ENCODE peak calls at places on chromosome 6, in nine cellular contexts. S, O, P, C, Z, H, E, I and R are unnamed samples.

GRCh38 chr6:75563032-75563431 is 38.6 kb upstream of the SENP6 start:
- DNase-seq in E (peak; percentile 60), S (no peak), Z (peak; percentile 25), I (peak; percentile 40), H (peak; percentile 32), O (peak; percentile 6), P (peak; percentile 21), C (peak; percentile 60), R (no peak)

GRCh38 chr6:35716798-35717197 is 20.0 kb upstream of the ARMC12 start:
- DNase-seq in P (no peak), I (no peak), O (no peak), E (no peak), S (no peak), Z (no peak), C (no peak), H (no peak), R (no peak)

GRCh38 chr6:159926542-159927203 is 35.9 kb downstream of the MAS1 start:
- DNase-seq in C (no peak), O (no peak), E (no peak), Z (no peak), I (no peak), P (no peak), S (no peak), H (no peak), R (no peak)

GRCh38 chr6:127198549-127198948 is 68.1 kb upstream of the RNF146 start:
- DNase-seq in I (no peak), C (no peak), H (no peak), E (peak; percentile 21), O (no peak), Z (peak; percentile 14), S (no peak), P (no peak), R (no peak)

GRCh38 chr6:135922170-135922569 is 70.7 kb downstream of the PDE7B start:
- DNase-seq in H (no peak), I (peak; percentile 95), O (peak; percentile 17), Z (peak; percentile 98), E (peak; percentile 99), C (no peak), S (no peak), P (no peak), R (no peak)

GRCh38 chr6:5511924-5512323 is 250.6 kb downstream of the FARS2 start:
- DNase-seq in H (no peak), I (peak; percentile 72), E (no peak), C (no peak), Z (no peak), P (no peak), S (no peak), O (no peak), R (no peak)

GRCh38 chr6:158414900-158415299 is 102.6 kb downstream of the TULP4 start:
- DNase-seq in E (peak; percentile 61), O (no peak), I (peak; percentile 60), S (no peak), C (no peak), P (no peak), H (no peak), Z (no peak), R (no peak)

GRCh38 chr6:4134841-4135664 is at the start of gene ECI2:
- DNase-seq in E (peak; percentile 45), H (no peak), Z (peak; percentile 65), I (peak; percentile 61), C (peak; percentile 73), P (peak; percentile 48), S (no peak), O (peak; percentile 50), R (no peak)

GRCh38 chr6:147170269-147170668 is 33.9 kb upstream of the STXBP5 start:
- DNase-seq in I (peak; percentile 71), Z (peak; percentile 84), C (no peak), S (no peak), O (no peak), H (no peak), P (no peak), E (peak; percentile 93), R (no peak)

GRCh38 chr6:43296780-43297494 is 1.1 kb upstream of the SLC22A7 start:
- DNase-seq in O (no peak), S (no peak), Z (no peak), P (no peak), C (no peak), I (no peak), E (no peak), H (no peak), R (no peak)

GRCh38 chr6:33014841-33015634 is 5.6 kb upstream of the HLA-DOA start:
- DNase-seq in Z (peak; percentile 72), P (peak; percentile 47), S (no peak), H (peak; percentile 75), I (peak; percentile 64), C (peak; percentile 91), E (peak; percentile 78), O (peak; percentile 50), R (no peak)

GRCh38 chr6:22325481-22325880 is 28.6 kb upstream of the PRL start:
- DNase-seq in P (no peak), E (no peak), I (no peak), S (no peak), H (no peak), C (no peak), O (no peak), Z (no peak), R (no peak)

GRCh38 chr6:15470746-15471145 is 192.1 kb downstream of the DTNBP1 start:
- DNase-seq in H (no peak), Z (no peak), I (no peak), P (no peak), C (no peak), O (no peak), E (no peak), S (no peak), R (no peak)

GRCh38 chr6:118896339-118897136 is 2.6 kb downstream of the ASF1A start:
- DNase-seq in I (peak; percentile 81), H (peak; percentile 24), O (peak; percentile 6), Z (peak; percentile 78), C (peak; percentile 74), P (peak; percentile 18), E (peak; percentile 86), S (no peak), R (no peak)

GRCh38 chr6:135379647-135380046 is 117.9 kb downstream of the AHI1 start:
- DNase-seq in H (no peak), Z (no peak), O (no peak), C (no peak), I (no peak), P (no peak), E (no peak), S (no peak), R (no peak)

GRCh38 chr6:24307881-24308280 is 50.0 kb downstream of the DCDC2 start:
- DNase-seq in S (no peak), Z (no peak), H (no peak), C (no peak), E (no peak), P (no peak), O (no peak), I (no peak), R (no peak)

GRCh38 chr6:45827952-45828530 is 187.6 kb downstream of the CLIC5 start:
- DNase-seq in C (no peak), O (no peak), H (no peak), P (no peak), S (no peak), I (no peak), E (no peak), Z (no peak), R (no peak)

GRCh38 chr6:144528605-144529425 is 243.7 kb downstream of the UTRN start:
- DNase-seq in P (no peak), Z (peak; percentile 13), S (no peak), C (no peak), O (no peak), E (peak; percentile 6), H (peak; percentile 37), I (peak; percentile 68), R (peak; percentile 76)

GRCh38 chr6:111972714-111973678 is 80.9 kb upstream of the CCN6 start:
- DNase-seq in E (peak; percentile 93), O (peak; percentile 21), P (peak; percentile 2), S (peak; percentile 80), Z (peak; percentile 74), I (peak; percentile 86), H (no peak), C (no peak), R (no peak)

GRCh38 chr6:3808189-3808588 is 41.0 kb upstream of the FAM50B start:
- DNase-seq in C (no peak), I (peak; percentile 46), Z (no peak), S (no peak), H (no peak), P (no peak), E (no peak), O (no peak), R (no peak)

GRCh38 chr6:165626711-165627110 is 36.3 kb downstream of the PDE10A start:
- DNase-seq in H (no peak), O (no peak), Z (no peak), I (no peak), E (no peak), P (no peak), S (no peak), C (no peak), R (no peak)

GRCh38 chr6:45192556-45192955 is 135.6 kb upstream of the RUNX2 start:
- DNase-seq in O (no peak), S (no peak), C (no peak), I (no peak), E (peak; percentile 40), H (no peak), Z (no peak), P (no peak), R (no peak)

GRCh38 chr6:26323525-26324294 is 41.3 kb upstream of the BTN3A2 start:
- DNase-seq in E (no peak), P (no peak), H (no peak), I (no peak), C (no peak), S (no peak), O (no peak), Z (no peak), R (no peak)

GRCh38 chr6:133889557-133890301 is 816 bp downstream of the TCF21 start:
- DNase-seq in S (no peak), P (no peak), C (no peak), H (peak; percentile 38), O (no peak), E (no peak), Z (no peak), I (no peak), R (peak; percentile 74)

GRCh38 chr6:106083618-106084017 is 2.5 kb upstream of the PRDM1 start:
- DNase-seq in E (no peak), S (no peak), H (no peak), Z (no peak), C (no peak), I (no peak), P (no peak), O (no peak), R (no peak)

GRCh38 chr6:15763827-15764226 is 101.0 kb upstream of the DTNBP1 start:
- DNase-seq in C (no peak), H (peak; percentile 43), S (no peak), I (no peak), P (no peak), Z (peak; percentile 54), E (peak; percentile 48), O (no peak), R (no peak)

GRCh38 chr6:137832110-137832509 is 34.9 kb upstream of the TNFAIP3 start:
- DNase-seq in C (no peak), P (peak; percentile 15), Z (peak; percentile 76), I (peak; percentile 95), O (peak; percentile 33), E (peak; percentile 96), S (no peak), H (no peak), R (no peak)

GRCh38 chr6:9404351-9405146 is 969.2 kb upstream of the SLC35B3 start:
- DNase-seq in Z (peak; percentile 40), C (no peak), E (no peak), I (no peak), P (no peak), O (no peak), H (no peak), S (no peak), R (no peak)

GRCh38 chr6:160996316-160996715 is 4.7 kb downstream of the MAP3K4 start:
- DNase-seq in I (peak; percentile 8), H (no peak), C (no peak), P (no peak), O (no peak), Z (peak; percentile 37), E (peak; percentile 94), S (no peak), R (no peak)

GRCh38 chr6:43953794-43954310 is 173.4 kb downstream of the MRPL14 start:
- DNase-seq in C (no peak), H (peak; percentile 68), P (no peak), O (no peak), I (no peak), E (no peak), S (peak; percentile 46), Z (no peak), R (peak; percentile 52)

GRCh38 chr6:39213195-39213920 is 15.9 kb downstream of the KCNK5 start:
- DNase-seq in P (no peak), E (no peak), O (no peak), I (no peak), C (no peak), H (no peak), S (no peak), Z (no peak), R (no peak)